ENCODE peak calls at places on chromosomes 3 and 15, in eight cellular contexts. One of them, this sample, is unnamed.

GRCh38 chr3:101829066-101829830 is 20.1 kb upstream of the NFKBIZ start:
- DNase-seq in psoas muscle: peak
- DNase-seq in ascending aorta: peak
- DNase-seq in choroid plexus epithelial cell: peak
- DNase-seq in aorta: peak
- DNase-seq in iPS DF 6.9: no peak
- DNase-seq in CD4-positive, alpha-beta memory T cell: peak
- DNase-seq in adipocyte: peak
- DNase-seq in this sample: peak

GRCh38 chr3:134312072-134312872 is 61.6 kb upstream of the RYK start:
- DNase-seq in psoas muscle: peak
- DNase-seq in ascending aorta: no peak
- DNase-seq in choroid plexus epithelial cell: peak
- DNase-seq in aorta: peak
- DNase-seq in iPS DF 6.9: no peak
- DNase-seq in CD4-positive, alpha-beta memory T cell: no peak
- DNase-seq in adipocyte: no peak
- DNase-seq in this sample: peak

GRCh38 chr3:30343861-30344260 is 262.5 kb upstream of the TGFBR2 start:
- DNase-seq in psoas muscle: no peak
- DNase-seq in ascending aorta: no peak
- DNase-seq in choroid plexus epithelial cell: no peak
- DNase-seq in aorta: no peak
- DNase-seq in iPS DF 6.9: no peak
- DNase-seq in CD4-positive, alpha-beta memory T cell: no peak
- DNase-seq in adipocyte: no peak
- DNase-seq in this sample: no peak

GRCh38 chr15:65558997-65559760 is 28.9 kb downstream of the HACD3 start:
- DNase-seq in psoas muscle: no peak
- DNase-seq in ascending aorta: no peak
- DNase-seq in choroid plexus epithelial cell: no peak
- DNase-seq in aorta: no peak
- DNase-seq in iPS DF 6.9: no peak
- DNase-seq in CD4-positive, alpha-beta memory T cell: no peak
- DNase-seq in adipocyte: no peak
- DNase-seq in this sample: no peak

GRCh38 chr15:45326776-45327175 is 51.6 kb downstream of the GATM start:
- DNase-seq in psoas muscle: no peak
- DNase-seq in ascending aorta: no peak
- DNase-seq in choroid plexus epithelial cell: no peak
- DNase-seq in aorta: no peak
- DNase-seq in iPS DF 6.9: no peak
- DNase-seq in CD4-positive, alpha-beta memory T cell: no peak
- DNase-seq in adipocyte: no peak
- DNase-seq in this sample: no peak

GRCh38 chr3:184428561-184429175 is 48.8 kb downstream of the CHRD start:
- DNase-seq in psoas muscle: no peak
- DNase-seq in ascending aorta: no peak
- DNase-seq in choroid plexus epithelial cell: no peak
- DNase-seq in aorta: peak
- DNase-seq in iPS DF 6.9: no peak
- DNase-seq in CD4-positive, alpha-beta memory T cell: no peak
- DNase-seq in adipocyte: peak
- DNase-seq in this sample: no peak

GRCh38 chr15:59976480-59976879 is 27.6 kb upstream of the FOXB1 start:
- DNase-seq in psoas muscle: no peak
- DNase-seq in ascending aorta: no peak
- DNase-seq in choroid plexus epithelial cell: no peak
- DNase-seq in aorta: no peak
- DNase-seq in iPS DF 6.9: no peak
- DNase-seq in CD4-positive, alpha-beta memory T cell: peak
- DNase-seq in adipocyte: no peak
- DNase-seq in this sample: no peak

GRCh38 chr3:37935290-37935668 is 55.3 kb upstream of the VILL start:
- DNase-seq in psoas muscle: no peak
- DNase-seq in ascending aorta: no peak
- DNase-seq in choroid plexus epithelial cell: peak
- DNase-seq in aorta: no peak
- DNase-seq in iPS DF 6.9: no peak
- DNase-seq in CD4-positive, alpha-beta memory T cell: no peak
- DNase-seq in adipocyte: peak
- DNase-seq in this sample: no peak

GRCh38 chr3:53671192-53672021 is 174.8 kb downstream of the CHDH start:
- DNase-seq in psoas muscle: no peak
- DNase-seq in ascending aorta: no peak
- DNase-seq in choroid plexus epithelial cell: no peak
- DNase-seq in aorta: no peak
- DNase-seq in iPS DF 6.9: no peak
- DNase-seq in CD4-positive, alpha-beta memory T cell: no peak
- DNase-seq in adipocyte: no peak
- DNase-seq in this sample: peak

GRCh38 chr3:182226995-182227394 is 515.3 kb downstream of the SOX2 start:
- DNase-seq in psoas muscle: no peak
- DNase-seq in ascending aorta: no peak
- DNase-seq in choroid plexus epithelial cell: no peak
- DNase-seq in aorta: no peak
- DNase-seq in iPS DF 6.9: no peak
- DNase-seq in CD4-positive, alpha-beta memory T cell: no peak
- DNase-seq in adipocyte: no peak
- DNase-seq in this sample: no peak

GRCh38 chr15:41870689-41871081 is 23.2 kb downstream of the SPTBN5 start:
- DNase-seq in psoas muscle: no peak
- DNase-seq in ascending aorta: no peak
- DNase-seq in choroid plexus epithelial cell: peak
- DNase-seq in aorta: no peak
- DNase-seq in iPS DF 6.9: no peak
- DNase-seq in CD4-positive, alpha-beta memory T cell: peak
- DNase-seq in adipocyte: peak
- DNase-seq in this sample: no peak

GRCh38 chr3:126389112-126389791 is 5.5 kb upstream of the CFAP100 start:
- DNase-seq in psoas muscle: peak
- DNase-seq in ascending aorta: peak
- DNase-seq in choroid plexus epithelial cell: peak
- DNase-seq in aorta: peak
- DNase-seq in iPS DF 6.9: peak
- DNase-seq in CD4-positive, alpha-beta memory T cell: no peak
- DNase-seq in adipocyte: peak
- DNase-seq in this sample: peak

GRCh38 chr3:66795365-66795764 is 202.7 kb upstream of the KBTBD8 start:
- DNase-seq in psoas muscle: no peak
- DNase-seq in ascending aorta: no peak
- DNase-seq in choroid plexus epithelial cell: peak
- DNase-seq in aorta: no peak
- DNase-seq in iPS DF 6.9: no peak
- DNase-seq in CD4-positive, alpha-beta memory T cell: no peak
- DNase-seq in adipocyte: peak
- DNase-seq in this sample: no peak

GRCh38 chr3:126446301-126446700 is 29.4 kb downstream of the ZXDC start:
- DNase-seq in psoas muscle: no peak
- DNase-seq in ascending aorta: no peak
- DNase-seq in choroid plexus epithelial cell: peak
- DNase-seq in aorta: peak
- DNase-seq in iPS DF 6.9: no peak
- DNase-seq in CD4-positive, alpha-beta memory T cell: no peak
- DNase-seq in adipocyte: no peak
- DNase-seq in this sample: no peak

GRCh38 chr3:31710123-31710841 is 177.6 kb downstream of the STT3B start:
- DNase-seq in psoas muscle: no peak
- DNase-seq in ascending aorta: no peak
- DNase-seq in choroid plexus epithelial cell: peak
- DNase-seq in aorta: no peak
- DNase-seq in iPS DF 6.9: no peak
- DNase-seq in CD4-positive, alpha-beta memory T cell: no peak
- DNase-seq in adipocyte: no peak
- DNase-seq in this sample: no peak

GRCh38 chr15:65336369-65336766 is 31.9 kb downstream of the RNU5B-1 start:
- DNase-seq in psoas muscle: no peak
- DNase-seq in ascending aorta: no peak
- DNase-seq in choroid plexus epithelial cell: no peak
- DNase-seq in aorta: peak
- DNase-seq in iPS DF 6.9: no peak
- DNase-seq in CD4-positive, alpha-beta memory T cell: no peak
- DNase-seq in adipocyte: no peak
- DNase-seq in this sample: no peak

GRCh38 chr3:64038252-64038651 is 15.0 kb upstream of the PSMD6 start:
- DNase-seq in psoas muscle: no peak
- DNase-seq in ascending aorta: no peak
- DNase-seq in choroid plexus epithelial cell: no peak
- DNase-seq in aorta: no peak
- DNase-seq in iPS DF 6.9: no peak
- DNase-seq in CD4-positive, alpha-beta memory T cell: no peak
- DNase-seq in adipocyte: no peak
- DNase-seq in this sample: no peak

GRCh38 chr15:99124641-99125040 is 19.8 kb downstream of the SYNM start:
- DNase-seq in psoas muscle: no peak
- DNase-seq in ascending aorta: no peak
- DNase-seq in choroid plexus epithelial cell: no peak
- DNase-seq in aorta: no peak
- DNase-seq in iPS DF 6.9: no peak
- DNase-seq in CD4-positive, alpha-beta memory T cell: no peak
- DNase-seq in adipocyte: no peak
- DNase-seq in this sample: no peak
- H3K4me3 ChIP-seq in psoas muscle: peak
- H3K4me3 ChIP-seq in ascending aorta: peak
- H3K4me3 ChIP-seq in choroid plexus epithelial cell: no peak
- H3K4me3 ChIP-seq in aorta: no peak
- H3K4me3 ChIP-seq in iPS DF 6.9: no peak
- H3K4me3 ChIP-seq in CD4-positive, alpha-beta memory T cell: no peak
- H3K4me3 ChIP-seq in adipocyte: peak
- H3K4me3 ChIP-seq in this sample: no peak

GRCh38 chr3:114418107-114418506 is 124.3 kb downstream of the TIGIT start:
- DNase-seq in psoas muscle: no peak
- DNase-seq in ascending aorta: no peak
- DNase-seq in choroid plexus epithelial cell: peak
- DNase-seq in aorta: no peak
- DNase-seq in iPS DF 6.9: no peak
- DNase-seq in CD4-positive, alpha-beta memory T cell: no peak
- DNase-seq in adipocyte: peak
- DNase-seq in this sample: no peak

GRCh38 chr3:114418724-114419543 is 125.1 kb downstream of the TIGIT start:
- DNase-seq in psoas muscle: no peak
- DNase-seq in ascending aorta: no peak
- DNase-seq in choroid plexus epithelial cell: peak
- DNase-seq in aorta: no peak
- DNase-seq in iPS DF 6.9: peak
- DNase-seq in CD4-positive, alpha-beta memory T cell: peak
- DNase-seq in adipocyte: peak
- DNase-seq in this sample: no peak

GRCh38 chr3:114420072-114420471 is 126.2 kb downstream of the TIGIT start:
- DNase-seq in psoas muscle: no peak
- DNase-seq in ascending aorta: no peak
- DNase-seq in choroid plexus epithelial cell: no peak
- DNase-seq in aorta: no peak
- DNase-seq in iPS DF 6.9: no peak
- DNase-seq in CD4-positive, alpha-beta memory T cell: no peak
- DNase-seq in adipocyte: peak
- DNase-seq in this sample: no peak

GRCh38 chr3:114417265-114417664 is 123.4 kb downstream of the TIGIT start:
- DNase-seq in psoas muscle: no peak
- DNase-seq in ascending aorta: no peak
- DNase-seq in choroid plexus epithelial cell: no peak
- DNase-seq in aorta: no peak
- DNase-seq in iPS DF 6.9: no peak
- DNase-seq in CD4-positive, alpha-beta memory T cell: no peak
- DNase-seq in adipocyte: no peak
- DNase-seq in this sample: no peak

DNA sequence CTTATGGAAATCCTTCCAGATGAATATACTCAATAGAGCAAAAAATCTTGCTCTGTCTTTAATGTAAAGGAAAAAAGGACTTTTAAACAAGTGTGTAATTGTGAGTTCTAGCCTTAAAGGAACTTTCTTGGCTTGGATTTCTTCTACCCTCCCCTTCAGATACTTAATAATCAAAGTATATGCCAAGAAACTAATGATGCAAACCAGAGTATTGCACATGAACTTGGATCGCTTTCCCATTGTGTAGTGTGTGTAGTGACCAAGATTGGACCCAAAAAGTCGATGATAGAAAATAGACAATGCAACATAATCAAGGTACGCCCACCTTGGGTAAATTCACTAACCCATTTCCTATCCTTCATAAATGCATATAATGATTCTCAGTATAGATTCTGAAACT is 123.9 kb downstream of the TIGIT start:
- DNase-seq in psoas muscle: no peak
- DNase-seq in ascending aorta: no peak
- DNase-seq in choroid plexus epithelial cell: no peak
- DNase-seq in aorta: no peak
- DNase-seq in iPS DF 6.9: no peak
- DNase-seq in CD4-positive, alpha-beta memory T cell: no peak
- DNase-seq in adipocyte: no peak
- DNase-seq in this sample: no peak
- H3K4me3 ChIP-seq in psoas muscle: peak
- H3K4me3 ChIP-seq in ascending aorta: no peak
- H3K4me3 ChIP-seq in choroid plexus epithelial cell: no peak
- H3K4me3 ChIP-seq in aorta: no peak
- H3K4me3 ChIP-seq in iPS DF 6.9: no peak
- H3K4me3 ChIP-seq in CD4-positive, alpha-beta memory T cell: no peak
- H3K4me3 ChIP-seq in adipocyte: peak
- H3K4me3 ChIP-seq in this sample: no peak

DNA sequence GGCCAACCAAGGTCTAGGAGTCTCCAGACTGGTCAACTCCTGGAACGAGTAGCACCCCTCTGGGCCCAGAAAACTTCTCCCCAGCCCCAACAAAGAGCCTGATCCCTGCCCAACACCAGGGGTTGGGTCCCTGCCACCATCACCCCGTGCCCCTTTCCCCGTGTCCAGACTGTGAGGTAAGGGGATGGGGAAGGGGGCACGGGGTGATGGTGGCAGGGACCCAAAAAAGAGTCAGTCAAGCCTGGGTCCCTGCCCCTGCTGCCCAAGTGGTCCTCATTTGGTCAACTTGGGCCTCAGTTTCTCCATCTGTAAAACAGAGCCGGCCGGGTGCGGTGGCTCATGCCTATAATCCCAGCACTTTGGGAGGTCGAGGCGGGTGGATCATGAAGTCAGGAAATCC is 1.1 kb upstream of the NBEAL2 start:
- DNase-seq in psoas muscle: no peak
- DNase-seq in ascending aorta: no peak
- DNase-seq in choroid plexus epithelial cell: no peak
- DNase-seq in aorta: peak
- DNase-seq in iPS DF 6.9: no peak
- DNase-seq in CD4-positive, alpha-beta memory T cell: no peak
- DNase-seq in adipocyte: no peak
- DNase-seq in this sample: peak
- H3K4me3 ChIP-seq in psoas muscle: peak
- H3K4me3 ChIP-seq in ascending aorta: peak
- H3K4me3 ChIP-seq in choroid plexus epithelial cell: no peak
- H3K4me3 ChIP-seq in aorta: no peak
- H3K4me3 ChIP-seq in iPS DF 6.9: no peak
- H3K4me3 ChIP-seq in CD4-positive, alpha-beta memory T cell: no peak
- H3K4me3 ChIP-seq in adipocyte: no peak
- H3K4me3 ChIP-seq in this sample: no peak

GRCh38 chr3:6680119-6680806 is 180.7 kb upstream of the GRM7 start:
- DNase-seq in psoas muscle: no peak
- DNase-seq in ascending aorta: no peak
- DNase-seq in choroid plexus epithelial cell: no peak
- DNase-seq in aorta: no peak
- DNase-seq in iPS DF 6.9: no peak
- DNase-seq in CD4-positive, alpha-beta memory T cell: no peak
- DNase-seq in adipocyte: no peak
- DNase-seq in this sample: no peak

GRCh38 chr3:6679510-6679909 is 181.4 kb upstream of the GRM7 start:
- DNase-seq in psoas muscle: no peak
- DNase-seq in ascending aorta: no peak
- DNase-seq in choroid plexus epithelial cell: no peak
- DNase-seq in aorta: no peak
- DNase-seq in iPS DF 6.9: no peak
- DNase-seq in CD4-positive, alpha-beta memory T cell: no peak
- DNase-seq in adipocyte: no peak
- DNase-seq in this sample: no peak
- H3K4me3 ChIP-seq in psoas muscle: no peak
- H3K4me3 ChIP-seq in ascending aorta: no peak
- H3K4me3 ChIP-seq in choroid plexus epithelial cell: no peak
- H3K4me3 ChIP-seq in aorta: no peak
- H3K4me3 ChIP-seq in iPS DF 6.9: no peak
- H3K4me3 ChIP-seq in CD4-positive, alpha-beta memory T cell: no peak
- H3K4me3 ChIP-seq in adipocyte: no peak
- H3K4me3 ChIP-seq in this sample: no peak